ENCODE peak calls at places on chromosome 19, in eight cellular contexts. R is fibroblast of lung; S is brain microvascular endothelial cell; N is testis; O is CD8-positive, alpha-beta T cell; G is astrocyte of the spinal cord; W is Peyer's patch; B is colonic mucosa. Q is an unnamed sample.

GRCh38 chr19:47726467-47726866 is 13.2 kb downstream of the EHD2 start:
- DNase-seq in R (peak), S (no peak), N (no peak), O (no peak), G (peak), W (no peak), B (no peak), Q (peak)

GRCh38 chr19:4641132-4641531 is 1.8 kb downstream of the TNFAIP8L1 start:
- DNase-seq in R (no peak), S (no peak), N (no peak), O (no peak), G (no peak), W (no peak), B (no peak), Q (no peak)

GRCh38 chr19:7908078-7908699 is 4.5 kb downstream of the MAP2K7 start:
- DNase-seq in R (no peak), S (no peak), N (peak), O (no peak), G (no peak), W (no peak), B (no peak), Q (no peak)

GRCh38 chr19:49514151-49514550 is 1.7 kb downstream of the FCGRT start:
- DNase-seq in R (no peak), S (no peak), N (no peak), O (no peak), G (no peak), W (no peak), B (no peak), Q (no peak)

GRCh38 chr19:49809155-49809986 is 3.7 kb downstream of the FUZ start:
- DNase-seq in R (no peak), S (no peak), N (peak), O (peak), G (peak), W (peak), B (peak), Q (no peak)

GRCh38 chr19:4365341-4365740 is 22.0 kb downstream of the MPND start:
- DNase-seq in R (no peak), S (no peak), N (no peak), O (no peak), G (no peak), W (no peak), B (peak), Q (no peak)

GRCh38 chr19:907183-907853 is 5.7 kb downstream of the R3HDM4 start:
- DNase-seq in R (no peak), S (no peak), N (no peak), O (no peak), G (no peak), W (peak), B (no peak), Q (no peak)

GRCh38 chr19:39139305-39140194 is 14.0 kb downstream of the PAK4 start:
- DNase-seq in R (no peak), S (no peak), N (no peak), O (no peak), G (no peak), W (no peak), B (no peak), Q (no peak)

GRCh38 chr19:40322271-40322610 is 26.0 kb downstream of the C19orf47 start:
- DNase-seq in R (no peak), S (peak), N (no peak), O (no peak), G (no peak), W (no peak), B (no peak), Q (peak)

GRCh38 chr19:6414033-6414643 is 10.5 kb downstream of the KHSRP start:
- DNase-seq in R (no peak), S (no peak), N (no peak), O (no peak), G (no peak), W (no peak), B (no peak), Q (no peak)

GRCh38 chr19:15252398-15253018 is 20.3 kb upstream of the EPHX3 start:
- DNase-seq in R (peak), S (peak), N (no peak), O (no peak), G (peak), W (no peak), B (no peak), Q (peak)

GRCh38 chr19:21751379-21751778 is 16.0 kb downstream of the ZNF100 start:
- DNase-seq in R (peak), S (peak), N (no peak), O (no peak), G (peak), W (no peak), B (no peak), Q (peak)

GRCh38 chr19:47156861-47157454 is 26.3 kb downstream of the SAE1 start:
- DNase-seq in R (peak), S (no peak), N (no peak), O (no peak), G (peak), W (no peak), B (no peak), Q (no peak)

GRCh38 chr19:54273811-54274210 is 7.1 kb downstream of the LILRB2 start:
- DNase-seq in R (no peak), S (no peak), N (no peak), O (no peak), G (no peak), W (no peak), B (no peak), Q (no peak)

GRCh38 chr19:54275951-54276350 is 5.0 kb downstream of the LILRB2 start:
- DNase-seq in R (no peak), S (no peak), N (no peak), O (no peak), G (no peak), W (no peak), B (no peak), Q (no peak)

GRCh38 chr19:54266133-54266532 is 9.1 kb upstream of the LILRB5 start:
- DNase-seq in R (peak), S (peak), N (peak), O (peak), G (peak), W (peak), B (peak), Q (peak)

GRCh38 chr19:54271106-54271505 is 9.8 kb downstream of the LILRB2 start:
- DNase-seq in R (no peak), S (no peak), N (no peak), O (no peak), G (no peak), W (no peak), B (no peak), Q (no peak)
- TF ChIP-seq CTCF in R (no peak), S (no peak), N (no peak), O (no peak), G (no peak), W (no peak), B (no peak), Q (no peak)

DNA sequence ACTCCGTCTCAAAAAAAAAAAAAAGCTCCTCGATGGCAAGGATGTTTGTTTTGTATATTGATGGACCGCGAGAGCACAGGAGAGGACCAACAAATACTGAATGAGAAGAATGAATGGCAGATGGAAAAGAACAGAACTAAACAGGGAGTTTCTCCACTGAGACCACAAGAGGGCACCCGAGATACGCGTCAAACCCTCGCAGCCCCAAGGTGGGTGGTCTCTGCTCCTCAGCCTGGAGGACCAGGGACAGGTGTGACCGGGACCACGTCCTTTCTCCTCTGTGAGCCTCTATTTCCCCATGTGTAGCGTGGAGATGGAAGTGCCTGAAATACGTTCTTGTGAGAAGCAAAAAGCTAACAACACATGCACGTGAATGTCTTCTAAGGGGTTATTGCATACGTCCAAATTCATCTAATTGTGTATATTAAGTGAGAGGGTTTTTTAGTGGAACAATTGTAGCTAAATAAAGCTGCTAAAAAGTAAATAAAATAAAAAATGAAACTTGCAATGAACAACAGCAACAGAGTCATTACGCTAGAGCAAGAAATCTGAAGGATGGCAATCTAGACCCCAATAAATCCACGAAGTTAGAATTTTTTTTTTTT is 8.3 kb upstream of the CDC42EP5 start:
- DNase-seq in R (peak), S (no peak), N (peak), O (peak), G (no peak), W (no peak), B (peak), Q (peak)
- H3K4me3 ChIP-seq in R (no peak), S (no peak), N (no peak), O (no peak), G (no peak), W (no peak), B (no peak), Q (no peak)

GRCh38 chr19:2523630-2524311 is 47.8 kb downstream of the GADD45B start:
- DNase-seq in R (no peak), S (peak), N (no peak), O (no peak), G (peak), W (no peak), B (no peak), Q (peak)
- TF ChIP-seq CTCF in R (peak), S (peak), N (no peak), O (no peak), G (peak), W (no peak), B (no peak), Q (peak)

DNA sequence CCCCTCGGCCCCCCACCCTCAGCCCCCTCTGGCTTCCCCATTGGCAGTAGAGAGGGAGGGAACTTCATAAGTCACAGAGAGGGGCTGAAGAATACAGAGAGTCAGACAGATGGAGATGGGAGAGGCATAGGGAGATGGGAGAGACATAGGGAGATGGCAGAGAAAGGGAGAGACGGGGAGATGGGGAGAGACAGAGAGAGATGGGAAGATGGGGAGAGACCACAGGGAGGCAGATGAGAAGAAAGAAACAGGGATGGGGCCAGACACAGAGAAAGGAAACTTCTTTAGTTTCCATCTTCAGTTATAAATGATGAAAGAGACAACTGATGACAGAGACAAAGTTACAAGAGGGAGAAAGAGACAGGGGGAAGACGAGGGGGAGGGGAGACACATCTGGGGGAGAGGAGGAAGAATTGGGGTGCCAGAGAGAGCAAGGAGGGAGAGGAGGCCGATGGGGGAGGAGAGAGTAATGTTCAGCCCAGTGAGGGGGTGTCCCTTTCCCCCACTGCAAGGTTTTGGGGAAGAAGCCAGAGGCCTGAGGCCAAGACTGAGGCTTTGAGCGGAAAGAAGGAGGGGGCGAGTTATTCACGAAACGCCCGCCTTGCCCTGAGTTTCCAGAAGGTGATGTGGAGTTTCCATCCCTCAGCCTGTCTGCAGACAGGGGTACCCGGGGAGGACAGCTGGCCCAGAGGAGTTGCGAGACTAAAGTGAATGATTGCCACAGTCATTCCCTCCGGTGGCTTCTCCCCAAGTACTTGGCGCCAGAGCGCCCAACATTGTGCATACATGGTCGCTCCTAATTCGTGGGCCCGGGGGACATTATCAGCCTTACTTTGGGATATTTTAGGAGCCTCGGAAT is 692 bp upstream of the PPAN start:
- DNase-seq in R (no peak), S (no peak), N (no peak), O (no peak), G (no peak), W (peak), B (peak), Q (no peak)
- H3K4me3 ChIP-seq in R (no peak), S (peak), N (no peak), O (peak), G (peak), W (peak), B (no peak), Q (peak)

GRCh38 chr19:12779162-12779993 is 4.0 kb upstream of the HOOK2 start:
- DNase-seq in R (peak), S (peak), N (peak), O (no peak), G (peak), W (no peak), B (peak), Q (peak)
- TF ChIP-seq CTCF in R (no peak), S (peak), N (no peak), O (no peak), G (no peak), W (no peak), B (no peak), Q (no peak)

DNA sequence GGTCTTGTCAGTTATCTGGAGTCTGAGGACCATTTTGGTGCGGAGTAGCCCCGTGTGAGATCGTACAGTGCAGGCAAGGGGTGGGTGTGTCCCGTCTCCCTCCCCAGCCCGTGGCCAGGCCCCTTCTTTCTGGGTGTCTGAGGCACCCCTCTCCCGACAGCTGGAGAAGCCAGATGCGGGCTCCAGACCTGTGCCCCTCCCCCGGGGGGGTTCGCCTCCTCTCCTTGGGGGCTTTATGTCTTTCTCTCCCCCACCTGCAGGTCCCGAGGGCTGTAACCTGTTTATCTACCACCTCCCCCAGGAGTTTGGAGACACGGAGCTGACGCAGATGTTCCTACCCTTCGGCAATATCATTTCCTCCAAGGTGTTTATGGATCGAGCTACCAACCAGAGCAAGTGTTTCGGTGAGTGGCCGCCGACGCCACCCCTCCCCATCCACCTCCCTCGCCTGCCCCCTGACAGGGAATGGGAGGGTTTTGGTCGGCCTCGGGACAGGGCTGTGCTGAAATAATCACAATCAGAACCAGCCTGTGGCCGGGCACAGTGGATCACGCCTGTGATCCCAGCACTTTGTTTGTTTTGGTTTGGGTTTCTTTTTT is 65.6 kb downstream of the CELF5 start:
- DNase-seq in R (no peak), S (no peak), N (no peak), O (no peak), G (no peak), W (no peak), B (no peak), Q (no peak)
- H3K4me3 ChIP-seq in R (no peak), S (no peak), N (no peak), O (no peak), G (no peak), W (no peak), B (no peak), Q (no peak)

Q was measured in fibroblast of pulmonary artery.